ENCODE peak calls at places on chromosomes 4 and X, in five cellular contexts. W, P, S, G and Y are unnamed samples. For H3K36me3, the result is how much of the 10 kb centered on the place peaks cover.

GRCh38 chr4:76801621-76802545 is 96.1 kb downstream of the SOWAHB start:
- DNase-seq in W (no peak), G (no peak), P (no peak), S (peak), Y (no peak)

GRCh38 chrX:136476501-136476900 is 11.2 kb upstream of the BRS3 start:
- DNase-seq in P (no peak), W (no peak), G (no peak), S (no peak), Y (no peak)

GRCh38 chrX:23616361-23616760 is 50.9 kb upstream of the PRDX4 start:
- DNase-seq in G (peak), S (no peak), P (no peak), W (peak), Y (peak)

GRCh38 chrX:150856101-150856500 is 42.4 kb downstream of the CD99L2 start:
- DNase-seq in G (peak), S (no peak), P (no peak), W (no peak), Y (peak)

GRCh38 chr4:126894963-126895362 is 737.8 kb upstream of the INTU start:
- DNase-seq in W (no peak), P (no peak), G (no peak), S (no peak), Y (no peak)

GRCh38 chr4:80197601-80198444 is 520 bp downstream of the PRDM8 start:
- DNase-seq in G (no peak), S (no peak), P (no peak), W (peak), Y (no peak)

GRCh38 chrX:30874851-30875250 is 14.2 kb downstream of the TAB3 start:
- DNase-seq in G (no peak), P (no peak), S (no peak), W (no peak), Y (peak)

GRCh38 chrX:12890467-12890866 is 16.0 kb upstream of the TLR8 start:
- DNase-seq in W (no peak), S (no peak), P (no peak), G (no peak), Y (no peak)

GRCh38 chr4:155959417-155959816 is 5.8 kb upstream of the CTSO start:
- DNase-seq in G (no peak), P (no peak), W (no peak), S (no peak), Y (no peak)

GRCh38 chr4:114615435-114615834 is 16.8 kb downstream of the UGT8 start:
- DNase-seq in P (no peak), G (no peak), S (no peak), W (no peak), Y (peak)

GRCh38 chrX:136711147-136711546 is 63.2 kb downstream of the CD40LG start:
- DNase-seq in G (peak), S (peak), W (peak), P (peak), Y (peak)

GRCh38 chr4:158823461-158823873 is 54.6 kb downstream of the FNIP2 start:
- DNase-seq in P (no peak), W (no peak), S (no peak), G (peak), Y (peak)

GRCh38 chrX:39670281-39670680 is 427.5 kb downstream of the BCOR start:
- DNase-seq in G (no peak), W (no peak), P (no peak), S (no peak), Y (no peak)

GRCh38 chr4:24777528-24777927 is 17.8 kb upstream of the SOD3 start:
- DNase-seq in P (no peak), G (no peak), W (no peak), S (no peak), Y (no peak)

GRCh38 chr4:90580271-90580825 is 453.2 kb downstream of the CCSER1 start:
- DNase-seq in P (no peak), W (no peak), S (no peak), G (no peak), Y (no peak)

GRCh38 chrX:39602226-39602625 is 495.5 kb downstream of the BCOR start:
- DNase-seq in S (no peak), G (no peak), P (no peak), W (no peak), Y (no peak)

GRCh38 chr4:137794779-137795178 is 262.5 kb upstream of the PCDH18 start:
- DNase-seq in W (no peak), S (no peak), P (no peak), G (no peak), Y (no peak)

GRCh38 chrX:20857746-20858145 is 516.5 kb upstream of the CNKSR2 start:
- DNase-seq in P (no peak), S (no peak), W (no peak), G (no peak), Y (peak)

GRCh38 chr4:75919914-75920313 is 17.7 kb upstream of the PPEF2 start:
- DNase-seq in S (no peak), P (peak), G (peak), W (no peak), Y (no peak)

GRCh38 chr4:29539226-29539625 is 1180.9 kb upstream of the PCDH7 start:
- DNase-seq in W (no peak), G (peak), P (no peak), S (no peak), Y (no peak)

GRCh38 chr4:20260821-20261220 is 9.1 kb downstream of the SLIT2 start:
- DNase-seq in G (no peak), W (no peak), S (no peak), P (no peak), Y (no peak)

GRCh38 chr4:94551616-94552564 is 100.1 kb downstream of the PDLIM5 start:
- DNase-seq in S (no peak), P (no peak), W (no peak), G (peak), Y (no peak)

GRCh38 chr4:128322311-128322710 is 34.7 kb upstream of the PGRMC2 start:
- DNase-seq in P (no peak), G (peak), S (no peak), W (no peak), Y (peak)

GRCh38 chr4:168623484-168623883 is 126.6 kb downstream of the PALLD start:
- DNase-seq in G (no peak), W (no peak), P (no peak), S (no peak), Y (no peak)

GRCh38 chrX:65300104-65300809 is 234.3 kb downstream of the LAS1L start:
- DNase-seq in P (no peak), G (no peak), S (no peak), W (no peak), Y (no peak)

GRCh38 chr4:3305610-3306371 is 13.0 kb downstream of the RGS12 start:
- DNase-seq in W (no peak), P (no peak), S (peak), G (peak), Y (peak)

GRCh38 chr4:3303840-3304715 is 11.3 kb downstream of the RGS12 start:
- DNase-seq in S (no peak), W (peak), G (no peak), P (no peak), Y (no peak)

GRCh38 chr4:3306465-3306864 is 13.6 kb downstream of the RGS12 start:
- DNase-seq in P (no peak), S (no peak), G (no peak), W (no peak), Y (no peak)

GRCh38 chr4:3303445-3303824 is 10.6 kb downstream of the RGS12 start:
- DNase-seq in W (no peak), P (no peak), S (no peak), G (no peak), Y (no peak)

DNA sequence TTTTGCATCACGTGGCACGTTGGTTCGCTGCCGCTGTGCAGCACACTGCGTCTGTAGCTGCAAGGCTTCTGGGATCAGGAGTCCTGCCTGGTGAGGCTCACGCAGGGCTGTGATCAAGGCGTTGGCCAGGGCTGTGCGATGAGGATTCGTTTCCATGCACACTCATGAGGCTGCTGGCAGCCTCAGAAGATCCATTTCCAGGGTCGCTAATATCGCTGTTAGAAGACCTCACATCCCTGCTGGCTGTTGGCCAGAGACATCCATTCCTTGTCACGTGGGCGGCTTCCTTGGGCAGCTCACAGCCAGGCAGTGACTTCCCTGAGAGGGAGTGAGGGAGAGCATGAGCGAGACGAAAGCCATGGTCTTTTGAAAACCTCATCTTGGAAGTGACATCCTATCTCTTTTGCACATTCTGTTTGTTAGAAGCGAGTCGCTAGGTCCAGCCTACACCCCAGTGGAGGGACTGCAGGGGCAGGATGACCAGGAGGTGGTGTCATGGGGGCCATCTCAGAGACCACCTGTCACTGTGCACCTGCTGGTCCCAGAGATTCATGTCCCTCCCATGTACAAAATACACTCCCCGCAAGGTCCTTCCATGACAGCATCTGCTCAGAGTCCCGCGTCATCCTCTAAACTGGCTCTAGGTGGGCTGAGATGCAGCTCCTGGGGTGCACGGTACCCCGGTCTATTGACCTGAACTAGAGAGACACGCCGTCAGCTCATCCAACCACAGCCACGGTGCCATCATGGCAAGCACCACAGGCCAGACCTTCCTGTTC is 12.2 kb downstream of the RGS12 start:
- DNase-seq in P (no peak), W (peak), S (peak), G (peak), Y (no peak)
- H3K4me3 ChIP-seq in P (no peak), W (no peak), S (no peak), G (no peak), Y (no peak)

GRCh38 chrX:63686878-63687714 is 97.9 kb downstream of the ARHGEF9 start:
- DNase-seq in G (peak), W (peak), S (no peak), P (no peak), Y (peak)
- TF ChIP-seq CTCF in G (peak), W (peak), S (peak), P (peak), Y (peak)

DNA sequence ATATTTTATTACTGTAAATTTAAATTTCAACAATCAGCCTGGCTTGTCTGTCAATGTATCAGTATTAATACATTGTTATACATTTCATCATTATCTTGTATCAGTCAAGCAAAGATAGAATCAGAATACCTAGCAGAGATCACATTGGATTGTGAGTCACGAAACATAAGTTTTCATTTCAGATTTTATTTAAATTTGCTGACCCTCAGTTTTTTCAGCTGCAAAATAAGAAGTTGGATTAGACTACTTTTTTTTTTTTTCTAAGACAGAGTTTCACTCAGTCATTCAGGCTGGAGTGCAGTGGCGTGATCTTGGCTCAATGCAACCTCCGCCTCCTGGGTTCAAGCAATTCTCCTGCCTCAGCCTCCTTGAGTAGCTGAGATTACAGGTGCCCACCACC is 33.4 kb upstream of the NKX3-2 start:
- DNase-seq in G (no peak), W (no peak), S (no peak), P (no peak), Y (no peak)
- H3K36me3 ChIP-seq in G (under half), W (half or more), S (under half), P (half or more), Y (under half)

DNA sequence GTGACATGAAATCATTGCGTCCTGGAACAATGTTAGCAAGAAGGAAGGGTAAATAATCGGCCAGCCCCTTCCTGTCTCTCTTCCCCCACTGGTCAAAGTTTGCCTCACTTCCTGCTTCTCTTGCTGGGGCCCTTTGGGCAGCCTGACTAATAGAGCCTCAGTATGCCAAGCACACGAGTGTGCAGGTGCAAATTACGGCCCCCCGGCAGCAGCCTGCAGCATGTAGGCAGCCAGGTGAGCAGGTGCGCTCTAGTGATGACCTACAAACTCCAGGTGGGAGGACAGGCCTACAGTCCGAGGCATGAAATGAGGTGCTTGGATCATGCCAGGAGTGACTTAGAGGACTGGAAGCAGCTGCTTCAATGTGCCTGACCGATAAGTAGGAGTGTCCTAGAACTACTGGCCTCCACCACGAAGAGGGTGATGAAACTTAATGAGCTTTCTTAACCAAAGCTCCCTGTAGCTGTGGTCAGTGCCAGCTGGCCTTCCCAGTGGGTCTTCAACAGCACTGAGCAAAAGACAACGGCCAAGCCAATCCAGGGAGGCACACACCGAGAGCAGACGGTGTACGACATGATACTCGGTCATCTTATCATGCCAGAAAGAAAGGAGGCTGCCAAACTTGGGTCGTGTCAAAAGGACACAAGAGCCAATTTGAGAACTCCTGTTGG is 26.1 kb upstream of the FAT1 start:
- DNase-seq in W (no peak), G (no peak), S (no peak), P (no peak), Y (no peak)
- H3K4me3 ChIP-seq in W (no peak), G (no peak), S (no peak), P (no peak), Y (no peak)

DNA sequence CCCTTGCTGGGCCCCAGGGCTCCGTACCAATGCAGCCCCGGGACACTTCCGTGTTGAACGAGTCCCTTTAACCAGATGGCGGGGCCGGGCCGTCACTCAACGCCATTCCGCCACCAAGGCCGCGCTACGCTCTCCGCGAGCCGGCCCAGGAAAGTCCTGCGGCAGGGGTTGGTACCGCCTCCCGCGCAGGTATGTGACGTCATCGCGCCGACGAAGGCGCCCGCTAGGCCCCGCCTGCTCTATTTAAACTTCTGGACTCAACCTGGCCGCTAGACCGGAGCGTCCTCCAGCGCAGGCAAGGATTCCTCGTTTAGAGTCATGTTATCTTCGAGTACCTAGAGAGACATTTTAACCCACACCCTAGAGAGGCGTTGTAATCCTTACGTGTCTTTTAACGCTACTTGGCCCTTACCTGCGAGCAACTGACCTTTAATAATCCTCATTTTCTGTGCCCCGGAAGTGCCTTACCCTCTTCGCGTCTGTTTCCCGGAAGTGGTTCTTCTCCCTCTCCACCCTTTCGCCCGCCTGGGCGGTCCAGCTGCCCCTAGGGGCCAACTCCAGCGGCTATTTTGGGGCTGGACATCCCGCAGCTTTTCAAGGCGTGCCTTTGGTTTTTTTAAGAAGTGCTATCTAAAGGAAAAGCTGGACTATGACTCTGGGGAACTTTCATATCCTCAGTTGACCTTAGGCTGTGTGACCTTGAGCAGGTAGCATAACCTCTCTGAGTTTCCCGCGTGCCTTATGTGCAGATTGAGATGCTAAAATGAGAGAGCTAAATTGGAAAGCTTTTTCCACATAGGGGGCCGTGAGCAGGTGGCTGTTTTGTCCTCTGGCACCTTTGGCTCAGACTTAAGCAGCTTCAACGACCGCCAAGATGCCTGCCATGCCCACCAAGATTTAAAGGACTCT is at the start of gene PNPLA4:
- DNase-seq in G (peak), S (peak), W (peak), P (peak), Y (peak)
- TF ChIP-seq CTCF in G (no peak), S (peak), W (no peak), P (peak), Y (peak)

GRCh38 chr4:7786040-7786439 is 153.6 kb downstream of the AFAP1 start:
- DNase-seq in W (no peak), G (no peak), P (no peak), S (no peak), Y (no peak)

GRCh38 chr4:7787067-7787466 is 152.6 kb downstream of the AFAP1 start:
- DNase-seq in W (no peak), S (no peak), G (no peak), P (no peak), Y (no peak)

GRCh38 chr4:7785017-7785416 is 154.6 kb downstream of the AFAP1 start:
- DNase-seq in G (peak), S (peak), P (no peak), W (peak), Y (no peak)

GRCh38 chr4:7787681-7788141 is 151.9 kb downstream of the AFAP1 start:
- DNase-seq in P (no peak), G (no peak), S (no peak), W (no peak), Y (no peak)

DNA sequence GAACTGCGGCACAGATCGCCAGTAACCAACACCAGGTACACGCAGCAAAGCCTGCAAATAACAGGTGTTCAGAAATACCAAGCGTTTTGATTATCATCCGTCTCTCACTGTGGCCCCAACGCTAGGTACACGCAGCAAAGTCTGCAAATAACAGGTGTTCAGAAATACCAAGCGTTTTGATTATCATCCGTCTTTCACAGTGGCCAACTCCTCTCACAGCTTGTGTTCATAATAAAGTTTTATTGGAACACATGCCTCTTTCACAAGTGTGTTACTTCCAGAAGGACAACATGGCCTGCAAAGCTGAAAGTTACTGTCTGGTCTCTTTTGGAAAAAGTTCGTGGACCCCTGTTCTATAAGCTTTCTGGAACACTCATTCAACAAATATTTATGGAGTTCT is 153.1 kb downstream of the AFAP1 start:
- DNase-seq in S (no peak), P (no peak), W (no peak), G (no peak), Y (no peak)
- H3K36me3 ChIP-seq in S (under half), P (under half), W (half or more), G (half or more), Y (under half)

GRCh38 chr4:166198516-166198915 is 325.5 kb downstream of the TLL1 start:
- DNase-seq in P (no peak), W (no peak), G (no peak), S (no peak), Y (no peak)
- H3K4me3 ChIP-seq in P (no peak), W (no peak), G (no peak), S (no peak), Y (no peak)